ENCODE peak calls at places on chromosomes 11 and 22, in four cellular contexts. M is fibroblast of lung; Z is left ventricle myocardium superior; L is activated CD4-positive, CD25-positive, alpha-beta regulatory T cell treated with anti-CD3 and anti-CD28 coated beads, Interleukin-2, amount 50 U/mL, for 16 hours. Y is an unnamed sample.

GRCh38 chr11:121321614-121322243 is 29.2 kb downstream of the SC5D start:
- DNase-seq in M (peak), Z (no peak), L (no peak), Y (no peak)

GRCh38 chr11:3021125-3021524 is 29.0 kb upstream of the NAP1L4 start:
- DNase-seq in M (peak), Z (peak), L (no peak), Y (no peak)

GRCh38 chr11:127052420-127052819 is 51.9 kb upstream of the KIRREL3 start:
- DNase-seq in M (no peak), Z (no peak), L (no peak), Y (no peak)

GRCh38 chr11:107928767-107929507 is 689 bp downstream of the RAB39A start:
- DNase-seq in M (no peak), Z (no peak), L (no peak), Y (no peak)

GRCh38 chr11:30120045-30120589 is 103.3 kb upstream of the KCNA4 start:
- DNase-seq in M (no peak), Z (no peak), L (no peak), Y (no peak)

GRCh38 chr11:125398994-125399638 is 96.9 kb downstream of the FEZ1 start:
- DNase-seq in M (no peak), Z (no peak), L (no peak), Y (no peak)

GRCh38 chr11:1483445-1483961 is 3.1 kb downstream of the MOB2 start:
- DNase-seq in M (no peak), Z (peak), L (no peak), Y (peak)

GRCh38 chr11:26076591-26076990 is 255.3 kb upstream of the ANO3 start:
- DNase-seq in M (no peak), Z (no peak), L (no peak), Y (no peak)

GRCh38 chr22:18968011-18968749 is 32.1 kb upstream of the PRODH start:
- DNase-seq in M (no peak), Z (peak), L (no peak), Y (peak)